ENCODE peak calls at places on chromosomes 12 and 14, in five cellular contexts. One of them, this sample, is unnamed.

GRCh38 chr12:47820631-47821345 is 1.1 kb upstream of the HDAC7 start:
- DNase-seq in AG10803: peak
- DNase-seq in GM04504: peak
- DNase-seq in posterior cingulate gyrus: no peak
- DNase-seq in HEK293T: peak
- DNase-seq in this sample: peak

GRCh38 chr12:107027304-107028053 is 40.5 kb upstream of the MTERF2 start:
- DNase-seq in AG10803: peak
- DNase-seq in GM04504: peak
- DNase-seq in posterior cingulate gyrus: no peak
- DNase-seq in HEK293T: peak
- DNase-seq in this sample: no peak

GRCh38 chr14:54722791-54723432 is 156.0 kb downstream of the SAMD4A start:
- DNase-seq in AG10803: peak
- DNase-seq in GM04504: no peak
- DNase-seq in posterior cingulate gyrus: no peak
- DNase-seq in HEK293T: peak
- DNase-seq in this sample: no peak

GRCh38 chr14:46325157-46325556 is 326.4 kb downstream of the RPL10L start:
- DNase-seq in AG10803: no peak
- DNase-seq in GM04504: no peak
- DNase-seq in posterior cingulate gyrus: no peak
- DNase-seq in HEK293T: no peak
- DNase-seq in this sample: no peak

GRCh38 chr12:95439578-95440230 is 34.2 kb upstream of the METAP2 start:
- DNase-seq in AG10803: no peak
- DNase-seq in GM04504: no peak
- DNase-seq in posterior cingulate gyrus: no peak
- DNase-seq in HEK293T: no peak
- DNase-seq in this sample: no peak

GRCh38 chr14:59576332-59577294 is at the start of gene CCDC175:
- DNase-seq in AG10803: peak
- DNase-seq in GM04504: peak
- DNase-seq in posterior cingulate gyrus: peak
- DNase-seq in HEK293T: peak
- DNase-seq in this sample: peak

GRCh38 chr14:52356025-52356424 is 41.9 kb downstream of the PTGER2 start:
- DNase-seq in AG10803: no peak
- DNase-seq in GM04504: no peak
- DNase-seq in posterior cingulate gyrus: no peak
- DNase-seq in HEK293T: no peak
- DNase-seq in this sample: no peak

GRCh38 chr12:112714166-112714565 is 77.4 kb upstream of the RPH3A start:
- DNase-seq in AG10803: no peak
- DNase-seq in GM04504: no peak
- DNase-seq in posterior cingulate gyrus: no peak
- DNase-seq in HEK293T: no peak
- DNase-seq in this sample: no peak

GRCh38 chr12:18045446-18046001 is 44.5 kb downstream of the RERGL start:
- DNase-seq in AG10803: no peak
- DNase-seq in GM04504: no peak
- DNase-seq in posterior cingulate gyrus: no peak
- DNase-seq in HEK293T: no peak
- DNase-seq in this sample: no peak

GRCh38 chr14:69992564-69992963 is 113.3 kb downstream of the SMOC1 start:
- DNase-seq in AG10803: no peak
- DNase-seq in GM04504: no peak
- DNase-seq in posterior cingulate gyrus: no peak
- DNase-seq in HEK293T: no peak
- DNase-seq in this sample: no peak

GRCh38 chr12:109863961-109864712 is 16.2 kb downstream of the GLTP start:
- DNase-seq in AG10803: peak
- DNase-seq in GM04504: no peak
- DNase-seq in posterior cingulate gyrus: peak
- DNase-seq in HEK293T: no peak
- DNase-seq in this sample: no peak

GRCh38 chr12:26473291-26473690 is 277.9 kb downstream of the SSPN start:
- DNase-seq in AG10803: no peak
- DNase-seq in GM04504: peak
- DNase-seq in posterior cingulate gyrus: no peak
- DNase-seq in HEK293T: no peak
- DNase-seq in this sample: no peak

GRCh38 chr14:35242599-35243311 is 49.4 kb upstream of the PSMA6 start:
- DNase-seq in AG10803: no peak
- DNase-seq in GM04504: no peak
- DNase-seq in posterior cingulate gyrus: no peak
- DNase-seq in HEK293T: no peak
- DNase-seq in this sample: no peak

GRCh38 chr14:24634158-24634557 is at the start of gene GZMB:
- DNase-seq in AG10803: no peak
- DNase-seq in GM04504: no peak
- DNase-seq in posterior cingulate gyrus: no peak
- DNase-seq in HEK293T: no peak
- DNase-seq in this sample: no peak